ENCODE peak calls at places on chromosomes 4 and X, in ten cellular contexts. N, T, X, Q, H, Z, F, L, A and P are unnamed samples.

GRCh38 chrX:113548308-113549015 is 707.8 kb upstream of the AMOT start:
- DNase-seq in N (no peak), T (no peak), X (no peak), Q (no peak), H (no peak), Z (no peak), F (peak; percentile 89), L (no peak), A (no peak), P (no peak)

GRCh38 chr4:49032440-49033161 is 46.5 kb downstream of the CWH43 start:
- DNase-seq in N (peak; percentile 13), T (peak; percentile 41), X (peak; percentile 0), Q (no peak), H (peak; percentile 15), Z (peak; percentile 32), F (no peak), L (no peak), A (peak; percentile 36), P (peak; percentile 32)

GRCh38 chrX:33188881-33189280 is 22.5 kb downstream of the DMD start:
- DNase-seq in N (no peak), T (no peak), X (no peak), Q (no peak), H (no peak), Z (no peak), F (no peak), L (no peak), A (no peak), P (no peak)

GRCh38 chr4:6633091-6633906 is 7.2 kb upstream of the MRFAP1 start:
- DNase-seq in N (peak; percentile 60), T (peak; percentile 80), X (peak; percentile 71), Q (no peak), H (no peak), Z (peak; percentile 92), F (peak; percentile 47), L (no peak), A (no peak), P (peak; percentile 75)

GRCh38 chr4:54001558-54002365 is 62.6 kb downstream of the CHIC2 start:
- DNase-seq in N (no peak), T (no peak), X (no peak), Q (no peak), H (no peak), Z (no peak), F (peak; percentile 83), L (no peak), A (no peak), P (no peak)

GRCh38 chr4:95638920-95639501 is 90.2 kb upstream of the UNC5C start:
- DNase-seq in N (no peak), T (peak; percentile 75), X (peak; percentile 51), Q (no peak), H (no peak), Z (no peak), F (no peak), L (no peak), A (no peak), P (peak; percentile 55)

GRCh38 chr4:27318740-27319139 is 458.1 kb downstream of the STIM2 start:
- DNase-seq in N (peak; percentile 69), T (peak; percentile 35), X (peak; percentile 8), Q (no peak), H (peak; percentile 15), Z (peak; percentile 30), F (peak; percentile 72), L (peak; percentile 45), A (peak; percentile 22), P (peak; percentile 5)

GRCh38 chr4:118835896-118836762 is at the start of gene SEC24D:
- DNase-seq in N (peak; percentile 86), T (peak; percentile 89), X (peak; percentile 91), Q (no peak), H (peak; percentile 75), Z (peak; percentile 80), F (peak; percentile 95), L (peak; percentile 95), A (peak; percentile 77), P (peak; percentile 89)

GRCh38 chrX:140091276-140091886 is 126.1 kb upstream of the CXorf66 start:
- DNase-seq in N (no peak), T (peak; percentile 0), X (no peak), Q (no peak), H (peak; percentile 9), Z (peak; percentile 3), F (peak; percentile 67), L (peak; percentile 48), A (peak; percentile 23), P (no peak)

GRCh38 chr4:124641715-124642380 is 70.7 kb downstream of the ANKRD50 start:
- DNase-seq in N (peak; percentile 83), T (peak; percentile 82), X (peak; percentile 66), Q (peak; percentile 29), H (peak; percentile 73), Z (peak; percentile 8), F (no peak), L (no peak), A (no peak), P (peak; percentile 81)

GRCh38 chr4:186342582-186342981 is 76.6 kb downstream of the F11 start:
- DNase-seq in N (no peak), T (no peak), X (no peak), Q (no peak), H (peak; percentile 5), Z (no peak), F (no peak), L (no peak), A (no peak), P (no peak)

GRCh38 chr4:60737858-60738257 is 462.3 kb upstream of the ADGRL3 start:
- DNase-seq in N (peak; percentile 57), T (peak; percentile 65), X (peak; percentile 45), Q (no peak), H (no peak), Z (no peak), F (no peak), L (no peak), A (no peak), P (peak; percentile 75)

GRCh38 chr4:111064342-111064993 is 441.6 kb upstream of the PITX2 start:
- DNase-seq in N (peak; percentile 55), T (peak; percentile 14), X (peak; percentile 6), Q (peak; percentile 7), H (peak; percentile 73), Z (peak; percentile 1), F (no peak), L (no peak), A (no peak), P (peak; percentile 8)

GRCh38 chr4:112557676-112558411 is 41.9 kb upstream of the NEUROG2 start:
- DNase-seq in N (no peak), T (no peak), X (no peak), Q (no peak), H (no peak), Z (no peak), F (no peak), L (no peak), A (no peak), P (peak; percentile 93)

GRCh38 chr4:38804654-38805295 is at the start of gene TLR1:
- DNase-seq in N (peak; percentile 84), T (peak; percentile 85), X (peak; percentile 81), Q (no peak), H (peak; percentile 56), Z (peak; percentile 54), F (peak; percentile 4), L (peak; percentile 8), A (no peak), P (peak; percentile 86)

GRCh38 chr4:89863533-89863932 is 26.6 kb upstream of the SNCA start:
- DNase-seq in N (no peak), T (no peak), X (no peak), Q (no peak), H (no peak), Z (no peak), F (no peak), L (no peak), A (no peak), P (no peak)

GRCh38 chr4:89868261-89868660 is 26.4 kb upstream of the MMRN1 start:
- DNase-seq in N (no peak), T (peak; percentile 2), X (peak; percentile 13), Q (no peak), H (no peak), Z (no peak), F (no peak), L (no peak), A (no peak), P (no peak)

GRCh38 chr4:89871211-89871610 is 23.4 kb upstream of the MMRN1 start:
- DNase-seq in N (no peak), T (no peak), X (no peak), Q (no peak), H (no peak), Z (no peak), F (peak; percentile 32), L (peak; percentile 25), A (no peak), P (no peak)

GRCh38 chr4:89868999-89869589 is 25.6 kb upstream of the MMRN1 start:
- DNase-seq in N (peak; percentile 25), T (peak; percentile 44), X (peak; percentile 33), Q (no peak), H (no peak), Z (no peak), F (no peak), L (no peak), A (no peak), P (peak; percentile 28)
- TF ChIP-seq CTCF in N (peak; percentile 51), T (peak; percentile 52), X (peak; percentile 51), Q (peak; percentile 42), H (no peak), Z (peak; percentile 20), F (peak; percentile 56), L (peak; percentile 55), A (peak; percentile 74), P (peak; percentile 56)

DNA sequence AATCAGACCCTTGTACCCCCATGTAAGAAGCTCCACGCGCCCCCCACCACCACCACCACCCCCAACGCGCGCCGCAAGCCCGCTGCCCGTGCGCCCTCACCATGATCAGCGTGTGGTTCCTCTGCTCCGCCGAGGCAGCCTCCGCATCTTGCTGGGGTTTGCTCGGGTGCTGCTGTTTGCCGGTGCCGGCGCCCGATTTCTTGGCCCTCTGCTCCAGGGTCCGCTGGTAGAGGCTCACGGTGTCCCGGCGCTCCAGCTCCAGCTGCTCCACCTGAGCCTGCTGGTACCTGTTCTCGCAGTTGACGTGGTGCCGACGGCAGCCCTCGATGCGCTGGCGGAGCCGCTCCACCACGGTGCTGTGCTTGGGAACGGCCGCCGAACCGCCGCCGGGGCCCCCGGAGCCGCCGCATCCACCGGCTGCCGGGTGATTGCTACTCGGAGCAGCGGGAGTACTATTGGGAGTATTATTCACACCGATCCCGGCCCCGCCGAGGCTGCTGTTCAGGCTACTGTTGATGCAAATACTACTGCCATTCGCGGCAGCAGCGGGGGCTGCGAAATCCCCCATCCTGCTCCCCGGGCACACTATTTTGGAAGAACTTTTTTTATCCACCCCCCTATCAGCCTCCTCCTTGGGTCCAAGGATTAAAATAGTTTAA is 1.1 kb downstream of the MAML3 start:
- DNase-seq in N (peak; percentile 48), T (peak; percentile 58), X (peak; percentile 60), Q (no peak), H (no peak), Z (peak; percentile 51), F (peak; percentile 71), L (peak; percentile 74), A (peak; percentile 48), P (peak; percentile 61)
- H3K4me3 ChIP-seq in N (peak overlapping the region; percentile 87), T (peak overlapping the region; percentile 79), X (peak overlapping the region; percentile 77), Q (peak overlapping the region; percentile 66), H (peak overlapping the region; percentile 80), Z (peak overlapping the region; percentile 61), F (peak overlapping the region; percentile 92), L (peak overlapping the region; percentile 64), A (peak overlapping the region; percentile 88), P (peak overlapping the region; percentile 76)

GRCh38 chr4:51997647-51998046 is 22.5 kb downstream of the LRRC66 start:
- DNase-seq in N (no peak), T (no peak), X (no peak), Q (no peak), H (no peak), Z (no peak), F (no peak), L (no peak), A (no peak), P (no peak)
- TF ChIP-seq CTCF in N (no peak), T (no peak), X (no peak), Q (no peak), H (no peak), Z (no peak), F (no peak), L (no peak), A (no peak), P (no peak)

GRCh38 chr4:153785830-153786721 is 2.8 kb downstream of the SFRP2 start:
- DNase-seq in N (peak; percentile 59), T (peak; percentile 45), X (peak; percentile 52), Q (no peak), H (peak; percentile 14), Z (no peak), F (peak; percentile 70), L (peak; percentile 39), A (no peak), P (peak; percentile 68)
- H3K4me3 ChIP-seq in N (no peak overlapping the region), T (no peak overlapping the region), X (no peak overlapping the region), Q (no peak overlapping the region), H (no peak overlapping the region), Z (no peak overlapping the region), F (peak overlapping the region; percentile 98), L (no peak overlapping the region), A (no peak overlapping the region), P (no peak overlapping the region)